ENCODE peak calls at places on chromosomes 11 and 22, in ten cellular contexts. R is BJ; M is NCI-H2029; X is AG08396; B is H9; H is CD8-positive, alpha-beta T cell; K is effector memory CD8-positive, alpha-beta T cell; T is stimulated activated CD8-positive, alpha-beta memory T cell treated with anti-CD3 and anti-CD28 coated beads, Interleukin-15, amount 100 ng/mL, for 1 hour; A is DMS79 treated with DMSO at 0.1 percent for 48 hours; P is ureter. Q is an unnamed sample.

GRCh38 chr22:22207845-22208564 is 36.6 kb upstream of the VPREB1 start:
- DNase-seq in R (no peak), M (peak), X (peak), B (peak), H (peak), K (peak), T (peak), A (peak), P (peak), Q (peak)

GRCh38 chr22:50119169-50119767 is 29.5 kb downstream of the MOV10L1 start:
- DNase-seq in R (no peak), M (no peak), X (no peak), B (no peak), H (no peak), K (no peak), T (no peak), A (no peak), P (no peak), Q (no peak)

GRCh38 chr11:78952866-78953265 is 378.2 kb upstream of the NARS2 start:
- DNase-seq in R (no peak), M (no peak), X (no peak), B (no peak), H (no peak), K (no peak), T (no peak), A (no peak), P (no peak), Q (no peak)

GRCh38 chr11:83259559-83259958 is 26.6 kb downstream of the CCDC90B start:
- DNase-seq in R (no peak), M (no peak), X (no peak), B (no peak), H (no peak), K (no peak), T (no peak), A (no peak), P (no peak), Q (no peak)

GRCh38 chr11:24163146-24163545 is 333.7 kb upstream of the LUZP2 start:
- DNase-seq in R (no peak), M (no peak), X (peak), B (no peak), H (no peak), K (no peak), T (no peak), A (no peak), P (no peak), Q (no peak)

GRCh38 chr11:128555606-128556005 is 31.8 kb downstream of the ETS1 start:
- DNase-seq in R (no peak), M (no peak), X (peak), B (peak), H (no peak), K (no peak), T (no peak), A (no peak), P (no peak), Q (no peak)

GRCh38 chr11:18384157-18384641 is 10.2 kb upstream of the LDHA start:
- DNase-seq in R (peak), M (peak), X (peak), B (no peak), H (no peak), K (no peak), T (no peak), A (no peak), P (peak), Q (peak)

GRCh38 chr22:44256085-44256484 is 56.7 kb downstream of the SHISAL1 start:
- DNase-seq in R (no peak), M (no peak), X (no peak), B (peak), H (no peak), K (no peak), T (no peak), A (no peak), P (no peak), Q (no peak)

GRCh38 chr11:118353084-118353710 is 6.2 kb upstream of the UBE4A start:
- DNase-seq in R (no peak), M (no peak), X (no peak), B (no peak), H (no peak), K (no peak), T (no peak), A (peak), P (no peak), Q (no peak)

GRCh38 chr11:1475841-1476240 is 10.7 kb downstream of the MOB2 start:
- DNase-seq in R (no peak), M (no peak), X (no peak), B (no peak), H (no peak), K (no peak), T (no peak), A (no peak), P (no peak), Q (no peak)

Q was measured in ELF-1.